ENCODE peak calls at places on chromosomes 11 and 22, in seven cellular contexts. One of them, this sample, is unnamed.

GRCh38 chr22:35842519-35842913 is 124.8 kb downstream of the APOL5 start:
- DNase-seq in Peyer's patch: no peak
- DNase-seq in neuronal stem cell: no peak
- DNase-seq in OCI-LY7: no peak
- DNase-seq in pancreas: no peak
- DNase-seq in A549: no peak
- DNase-seq in spleen: no peak
- DNase-seq in this sample: no peak

GRCh38 chr11:69218271-69218682 is 62.5 kb downstream of the SMIM38 start:
- DNase-seq in Peyer's patch: peak
- DNase-seq in neuronal stem cell: no peak
- DNase-seq in OCI-LY7: no peak
- DNase-seq in pancreas: no peak
- DNase-seq in A549: no peak
- DNase-seq in spleen: no peak
- DNase-seq in this sample: no peak

GRCh38 chr11:78472905-78473304 is 55.3 kb upstream of the GAB2 start:
- DNase-seq in Peyer's patch: no peak
- DNase-seq in neuronal stem cell: no peak
- DNase-seq in OCI-LY7: no peak
- DNase-seq in pancreas: no peak
- DNase-seq in A549: no peak
- DNase-seq in spleen: no peak
- DNase-seq in this sample: no peak

GRCh38 chr11:120974980-120975379 is 48.9 kb upstream of the TBCEL start:
- DNase-seq in Peyer's patch: no peak
- DNase-seq in neuronal stem cell: no peak
- DNase-seq in OCI-LY7: no peak
- DNase-seq in pancreas: no peak
- DNase-seq in A549: no peak
- DNase-seq in spleen: no peak
- DNase-seq in this sample: no peak

GRCh38 chr11:9573775-9574555 is 495 bp downstream of the WEE1 start:
- DNase-seq in Peyer's patch: peak
- DNase-seq in neuronal stem cell: no peak
- DNase-seq in OCI-LY7: peak
- DNase-seq in pancreas: peak
- DNase-seq in A549: no peak
- DNase-seq in spleen: peak
- DNase-seq in this sample: peak

GRCh38 chr22:44667829-44668189 is 34.2 kb upstream of the PRR5 start:
- DNase-seq in Peyer's patch: peak
- DNase-seq in neuronal stem cell: no peak
- DNase-seq in OCI-LY7: no peak
- DNase-seq in pancreas: no peak
- DNase-seq in A549: no peak
- DNase-seq in spleen: no peak
- DNase-seq in this sample: peak

GRCh38 chr11:20327377-20327776 is 36.1 kb upstream of the HTATIP2 start:
- DNase-seq in Peyer's patch: no peak
- DNase-seq in neuronal stem cell: no peak
- DNase-seq in OCI-LY7: no peak
- DNase-seq in pancreas: no peak
- DNase-seq in A549: no peak
- DNase-seq in spleen: no peak
- DNase-seq in this sample: no peak

GRCh38 chr22:32839776-32840571 is 38.5 kb downstream of the TIMP3 start:
- DNase-seq in Peyer's patch: no peak
- DNase-seq in neuronal stem cell: no peak
- DNase-seq in OCI-LY7: no peak
- DNase-seq in pancreas: no peak
- DNase-seq in A549: no peak
- DNase-seq in spleen: no peak
- DNase-seq in this sample: no peak

GRCh38 chr11:44634401-44635281 is 69.2 kb downstream of the CD82 start:
- DNase-seq in Peyer's patch: no peak
- DNase-seq in neuronal stem cell: peak
- DNase-seq in OCI-LY7: peak
- DNase-seq in pancreas: peak
- DNase-seq in A549: peak
- DNase-seq in spleen: peak
- DNase-seq in this sample: no peak

GRCh38 chr11:39570526-39570925 is 1888.9 kb downstream of the LRRC4C start:
- DNase-seq in Peyer's patch: no peak
- DNase-seq in neuronal stem cell: no peak
- DNase-seq in OCI-LY7: no peak
- DNase-seq in pancreas: no peak
- DNase-seq in A549: no peak
- DNase-seq in spleen: no peak
- DNase-seq in this sample: no peak

GRCh38 chr22:50086526-50086925 is 1.3 kb upstream of the MLC1 start:
- DNase-seq in Peyer's patch: no peak
- DNase-seq in neuronal stem cell: no peak
- DNase-seq in OCI-LY7: no peak
- DNase-seq in pancreas: no peak
- DNase-seq in A549: no peak
- DNase-seq in spleen: no peak
- DNase-seq in this sample: no peak

GRCh38 chr11:129286813-129287212 is 88.8 kb upstream of the BARX2 start:
- DNase-seq in Peyer's patch: no peak
- DNase-seq in neuronal stem cell: no peak
- DNase-seq in OCI-LY7: no peak
- DNase-seq in pancreas: no peak
- DNase-seq in A549: no peak
- DNase-seq in spleen: no peak
- DNase-seq in this sample: no peak

GRCh38 chr11:104784684-104785460 is 113.4 kb downstream of the CASP12 start:
- DNase-seq in Peyer's patch: no peak
- DNase-seq in neuronal stem cell: no peak
- DNase-seq in OCI-LY7: no peak
- DNase-seq in pancreas: no peak
- DNase-seq in A549: no peak
- DNase-seq in spleen: no peak
- DNase-seq in this sample: no peak

GRCh38 chr11:19842505-19842904 is 129.9 kb downstream of the NAV2 start:
- DNase-seq in Peyer's patch: no peak
- DNase-seq in neuronal stem cell: no peak
- DNase-seq in OCI-LY7: no peak
- DNase-seq in pancreas: no peak
- DNase-seq in A549: no peak
- DNase-seq in spleen: no peak
- DNase-seq in this sample: no peak

GRCh38 chr11:72014761-72015320 is 16.1 kb downstream of the IL18BP start:
- DNase-seq in Peyer's patch: no peak
- DNase-seq in neuronal stem cell: no peak
- DNase-seq in OCI-LY7: no peak
- DNase-seq in pancreas: no peak
- DNase-seq in A549: no peak
- DNase-seq in spleen: no peak
- DNase-seq in this sample: no peak

GRCh38 chr22:20533095-20533878 is 25.9 kb downstream of the MED15 start:
- DNase-seq in Peyer's patch: no peak
- DNase-seq in neuronal stem cell: no peak
- DNase-seq in OCI-LY7: no peak
- DNase-seq in pancreas: no peak
- DNase-seq in A549: no peak
- DNase-seq in spleen: no peak
- DNase-seq in this sample: no peak

GRCh38 chr22:48071305-48071704 is 1308.9 kb downstream of the TBC1D22A start:
- DNase-seq in Peyer's patch: no peak
- DNase-seq in neuronal stem cell: no peak
- DNase-seq in OCI-LY7: peak
- DNase-seq in pancreas: no peak
- DNase-seq in A549: no peak
- DNase-seq in spleen: no peak
- DNase-seq in this sample: no peak

GRCh38 chr11:68380786-68381622 is 68.6 kb downstream of the LRP5 start:
- DNase-seq in Peyer's patch: peak
- DNase-seq in neuronal stem cell: no peak
- DNase-seq in OCI-LY7: peak
- DNase-seq in pancreas: no peak
- DNase-seq in A549: peak
- DNase-seq in spleen: no peak
- DNase-seq in this sample: no peak

GRCh38 chr11:120945042-120945441 is 78.9 kb upstream of the TBCEL start:
- DNase-seq in Peyer's patch: no peak
- DNase-seq in neuronal stem cell: no peak
- DNase-seq in OCI-LY7: no peak
- DNase-seq in pancreas: no peak
- DNase-seq in A549: no peak
- DNase-seq in spleen: no peak
- DNase-seq in this sample: no peak

GRCh38 chr22:50059185-50059880 is 1.2 kb upstream of the TTLL8 start:
- DNase-seq in Peyer's patch: no peak
- DNase-seq in neuronal stem cell: peak
- DNase-seq in OCI-LY7: peak
- DNase-seq in pancreas: no peak
- DNase-seq in A549: peak
- DNase-seq in spleen: no peak
- DNase-seq in this sample: no peak

GRCh38 chr11:69999721-70000120 is 78.4 kb upstream of the ANO1 start:
- DNase-seq in Peyer's patch: no peak
- DNase-seq in neuronal stem cell: no peak
- DNase-seq in OCI-LY7: no peak
- DNase-seq in pancreas: no peak
- DNase-seq in A549: no peak
- DNase-seq in spleen: no peak
- DNase-seq in this sample: no peak

GRCh38 chr22:20815477-20816050 is 41.7 kb downstream of the SERPIND1 start:
- DNase-seq in Peyer's patch: no peak
- DNase-seq in neuronal stem cell: no peak
- DNase-seq in OCI-LY7: no peak
- DNase-seq in pancreas: no peak
- DNase-seq in A549: no peak
- DNase-seq in spleen: no peak
- DNase-seq in this sample: no peak

GRCh38 chr11:12245091-12245490 is 132.3 kb upstream of the PARVA start:
- DNase-seq in Peyer's patch: no peak
- DNase-seq in neuronal stem cell: no peak
- DNase-seq in OCI-LY7: no peak
- DNase-seq in pancreas: no peak
- DNase-seq in A549: no peak
- DNase-seq in spleen: no peak
- DNase-seq in this sample: no peak
- H3K27ac ChIP-seq in Peyer's patch: no peak
- H3K27ac ChIP-seq in neuronal stem cell: no peak
- H3K27ac ChIP-seq in OCI-LY7: no peak
- H3K27ac ChIP-seq in pancreas: no peak
- H3K27ac ChIP-seq in A549: no peak
- H3K27ac ChIP-seq in spleen: no peak
- H3K27ac ChIP-seq in this sample: no peak

GRCh38 chr11:112346586-112346985 is 85.9 kb upstream of the PLET1 start:
- DNase-seq in Peyer's patch: no peak
- DNase-seq in neuronal stem cell: no peak
- DNase-seq in OCI-LY7: no peak
- DNase-seq in pancreas: no peak
- DNase-seq in A549: no peak
- DNase-seq in spleen: no peak
- DNase-seq in this sample: no peak

GRCh38 chr11:112344040-112344413 is 83.4 kb upstream of the PLET1 start:
- DNase-seq in Peyer's patch: no peak
- DNase-seq in neuronal stem cell: no peak
- DNase-seq in OCI-LY7: no peak
- DNase-seq in pancreas: no peak
- DNase-seq in A549: no peak
- DNase-seq in spleen: no peak
- DNase-seq in this sample: no peak

GRCh38 chr11:112345708-112346107 is 85.0 kb upstream of the PLET1 start:
- DNase-seq in Peyer's patch: no peak
- DNase-seq in neuronal stem cell: no peak
- DNase-seq in OCI-LY7: no peak
- DNase-seq in pancreas: no peak
- DNase-seq in A549: no peak
- DNase-seq in spleen: no peak
- DNase-seq in this sample: no peak

GRCh38 chr11:112343368-112344039 is 82.8 kb upstream of the PLET1 start:
- DNase-seq in Peyer's patch: no peak
- DNase-seq in neuronal stem cell: no peak
- DNase-seq in OCI-LY7: no peak
- DNase-seq in pancreas: no peak
- DNase-seq in A549: no peak
- DNase-seq in spleen: no peak
- DNase-seq in this sample: no peak

GRCh38 chr11:112345166-112345565 is 84.5 kb upstream of the PLET1 start:
- DNase-seq in Peyer's patch: no peak
- DNase-seq in neuronal stem cell: no peak
- DNase-seq in OCI-LY7: no peak
- DNase-seq in pancreas: no peak
- DNase-seq in A549: no peak
- DNase-seq in spleen: no peak
- DNase-seq in this sample: no peak
- H3K27ac ChIP-seq in Peyer's patch: no peak
- H3K27ac ChIP-seq in neuronal stem cell: no peak
- H3K27ac ChIP-seq in OCI-LY7: no peak
- H3K27ac ChIP-seq in pancreas: no peak
- H3K27ac ChIP-seq in A549: no peak
- H3K27ac ChIP-seq in spleen: no peak
- H3K27ac ChIP-seq in this sample: no peak

GRCh38 chr22:29903371-29903770 is 20.4 kb downstream of the MTMR3 start:
- DNase-seq in Peyer's patch: no peak
- DNase-seq in neuronal stem cell: no peak
- DNase-seq in OCI-LY7: no peak
- DNase-seq in pancreas: no peak
- DNase-seq in A549: no peak
- DNase-seq in spleen: no peak
- DNase-seq in this sample: no peak

GRCh38 chr22:29904020-29904419 is 21.0 kb downstream of the MTMR3 start:
- DNase-seq in Peyer's patch: no peak
- DNase-seq in neuronal stem cell: no peak
- DNase-seq in OCI-LY7: no peak
- DNase-seq in pancreas: no peak
- DNase-seq in A549: no peak
- DNase-seq in spleen: no peak
- DNase-seq in this sample: no peak

GRCh38 chr22:29912141-29912540 is 29.2 kb downstream of the MTMR3 start:
- DNase-seq in Peyer's patch: no peak
- DNase-seq in neuronal stem cell: no peak
- DNase-seq in OCI-LY7: no peak
- DNase-seq in pancreas: no peak
- DNase-seq in A549: no peak
- DNase-seq in spleen: no peak
- DNase-seq in this sample: no peak

GRCh38 chr22:29912605-29913398 is 29.8 kb downstream of the MTMR3 start:
- DNase-seq in Peyer's patch: no peak
- DNase-seq in neuronal stem cell: no peak
- DNase-seq in OCI-LY7: no peak
- DNase-seq in pancreas: no peak
- DNase-seq in A549: peak
- DNase-seq in spleen: no peak
- DNase-seq in this sample: no peak

GRCh38 chr22:29907753-29908515 is 25.0 kb downstream of the MTMR3 start:
- DNase-seq in Peyer's patch: no peak
- DNase-seq in neuronal stem cell: no peak
- DNase-seq in OCI-LY7: no peak
- DNase-seq in pancreas: peak
- DNase-seq in A549: peak
- DNase-seq in spleen: no peak
- DNase-seq in this sample: no peak
- H3K27ac ChIP-seq in Peyer's patch: no peak
- H3K27ac ChIP-seq in neuronal stem cell: no peak
- H3K27ac ChIP-seq in OCI-LY7: no peak
- H3K27ac ChIP-seq in pancreas: peak
- H3K27ac ChIP-seq in A549: peak
- H3K27ac ChIP-seq in spleen: peak
- H3K27ac ChIP-seq in this sample: no peak

GRCh38 chr11:112541140-112541901 is 280.7 kb upstream of the PLET1 start:
- DNase-seq in Peyer's patch: no peak
- DNase-seq in neuronal stem cell: no peak
- DNase-seq in OCI-LY7: no peak
- DNase-seq in pancreas: no peak
- DNase-seq in A549: no peak
- DNase-seq in spleen: no peak
- DNase-seq in this sample: no peak
- H3K27ac ChIP-seq in Peyer's patch: no peak
- H3K27ac ChIP-seq in neuronal stem cell: no peak
- H3K27ac ChIP-seq in OCI-LY7: no peak
- H3K27ac ChIP-seq in pancreas: no peak
- H3K27ac ChIP-seq in A549: no peak
- H3K27ac ChIP-seq in spleen: no peak
- H3K27ac ChIP-seq in this sample: no peak

This sample was measured in CD8-positive, alpha-beta T cell.